ENCODE peak calls at places on chromosomes 12 and 14, in six cellular contexts. Y is GM23338; D is left cardiac atrium; E is T-helper 2 cell; K is effector memory CD4-positive, alpha-beta T cell; N is RPMI7951. Z is an unnamed sample.

GRCh38 chr12:96404683-96405082 is 4.4 kb upstream of the CDK17 start:
- DNase-seq in Y (no peak), D (no peak), E (no peak), K (no peak), N (no peak), Z (no peak)

GRCh38 chr14:61326847-61327246 is 5.5 kb downstream of the PRKCH start:
- DNase-seq in Y (peak; percentile 53), D (peak; percentile 89), E (no peak), K (no peak), N (no peak), Z (no peak)

GRCh38 chr14:28635387-28635786 is 131.2 kb upstream of the FOXG1 start:
- DNase-seq in Y (peak; percentile 46), D (no peak), E (no peak), K (no peak), N (peak; percentile 29), Z (no peak)

GRCh38 chr14:59283380-59283779 is 94.9 kb downstream of the DAAM1 start:
- DNase-seq in Y (no peak), D (no peak), E (no peak), K (no peak), N (no peak), Z (no peak)

GRCh38 chr14:105086833-105087307 is 21.6 kb upstream of the GPR132 start:
- DNase-seq in Y (peak; percentile 93), D (peak; percentile 82), E (peak; percentile 71), K (peak; percentile 66), N (peak; percentile 55), Z (peak; percentile 67)

GRCh38 chr14:96579358-96579757 is 77.2 kb downstream of the PAPOLA start:
- DNase-seq in Y (no peak), D (no peak), E (no peak), K (no peak), N (no peak), Z (no peak)

GRCh38 chr12:2142068-2142467 is 89.3 kb downstream of the CACNA1C start:
- DNase-seq in Y (no peak), D (no peak), E (no peak), K (no peak), N (no peak), Z (no peak)

GRCh38 chr14:65287264-65288131 is 125.0 kb upstream of the FUT8 start:
- DNase-seq in Y (peak; percentile 31), D (no peak), E (peak; percentile 30), K (no peak), N (no peak), Z (peak; percentile 10)

GRCh38 chr12:112795582-112795981 is 4.0 kb downstream of the RPH3A start:
- DNase-seq in Y (no peak), D (no peak), E (no peak), K (no peak), N (no peak), Z (no peak)

GRCh38 chr14:98964171-98964570 is 307.8 kb downstream of the BCL11B start:
- DNase-seq in Y (no peak), D (no peak), E (no peak), K (no peak), N (no peak), Z (no peak)

GRCh38 chr12:76523408-76523807 is 36.2 kb downstream of the OSBPL8 start:
- DNase-seq in Y (no peak), D (no peak), E (no peak), K (no peak), N (no peak), Z (no peak)

GRCh38 chr12:84856156-84856900 is 56.3 kb downstream of the SLC6A15 start:
- DNase-seq in Y (no peak), D (no peak), E (no peak), K (no peak), N (no peak), Z (no peak)

GRCh38 chr14:59688224-59689170 is 111.9 kb upstream of the CCDC175 start:
- DNase-seq in Y (peak; percentile 82), D (peak; percentile 24), E (no peak), K (no peak), N (peak; percentile 45), Z (no peak)

Z was measured in activated CD4-positive, CD25-positive, alpha-beta regulatory T cell treated with anti-CD3 and anti-CD28 coated beads, Interleukin-2, amount 50 U/mL, for 16 hours.